ENCODE peak calls at places on chromosomes 13 and 19, in four cellular contexts. K, E, M and I are unnamed samples.

GRCh38 chr13:44422755-44423643 is 49.4 kb downstream of the SERP2 start:
- DNase-seq in E (no peak), M (no peak), K (no peak), I (no peak)

GRCh38 chr19:41774515-41774980 is 19.2 kb downstream of the CEACAM6 start:
- DNase-seq in E (no peak), K (no peak), M (peak; percentile 40), I (no peak)

GRCh38 chr13:43114504-43114903 is 91.1 kb downstream of the DNAJC15 start:
- DNase-seq in E (no peak), K (no peak), M (no peak), I (no peak)

GRCh38 chr13:94251801-94252200 is 227.7 kb downstream of the DCT start:
- DNase-seq in M (no peak), K (no peak), E (no peak), I (no peak)

GRCh38 chr19:13054605-13055212 is 47.9 kb downstream of the LYL1 start:
- DNase-seq in K (no peak), E (no peak), M (no peak), I (no peak)

GRCh38 chr19:8924283-8924682 is 85.9 kb downstream of the MUC16 start:
- DNase-seq in K (no peak), E (no peak), M (no peak), I (no peak)

GRCh38 chr13:75818181-75819110 is 182.3 kb downstream of the LMO7 start:
- DNase-seq in M (no peak), E (no peak), K (no peak), I (no peak)

GRCh38 chr13:99941086-99941485 is 30.5 kb downstream of the ZIC5 start:
- DNase-seq in E (no peak), K (no peak), M (no peak), I (no peak)

GRCh38 chr13:45298206-45298505 is 42.8 kb downstream of the TPT1 start:
- DNase-seq in E (no peak), M (no peak), K (no peak), I (no peak)

GRCh38 chr19:3545669-3546034 is 6.7 kb downstream of the TEKTIP1 start:
- DNase-seq in M (no peak), E (no peak), K (no peak), I (no peak)

GRCh38 chr19:40078377-40078776 is 12.4 kb downstream of the ZNF780A start:
- DNase-seq in K (no peak), M (no peak), E (no peak), I (no peak)

GRCh38 chr19:55490478-55491436 is 2.5 kb downstream of the SSC5D start:
- DNase-seq in K (no peak), M (no peak), E (peak; percentile 66), I (no peak)

GRCh38 chr19:39154626-39155100 is 29.1 kb downstream of the PAK4 start:
- DNase-seq in E (no peak), K (no peak), M (no peak), I (no peak)

GRCh38 chr13:44955421-44955820 is 33.9 kb downstream of the NUFIP1 start:
- DNase-seq in E (no peak), K (no peak), M (no peak), I (no peak)

GRCh38 chr13:40502236-40502635 is 164.2 kb downstream of the FOXO1 start:
- DNase-seq in K (no peak), M (no peak), E (no peak), I (no peak)

GRCh38 chr13:98556968-98557591 is 19.8 kb downstream of the STK24 start:
- DNase-seq in K (no peak), E (no peak), M (peak; percentile 60), I (no peak)

GRCh38 chr13:79692846-79693245 is 211.9 kb downstream of the NDFIP2 start:
- DNase-seq in K (no peak), E (no peak), M (no peak), I (no peak)

GRCh38 chr19:37817180-37817911 is 38.0 kb upstream of the ZNF573 start:
- DNase-seq in M (no peak), E (peak; percentile 86), K (no peak), I (no peak)

GRCh38 chr13:51825165-51825592 is 19.8 kb downstream of the TMEM272 start:
- DNase-seq in K (no peak), M (no peak), E (no peak), I (no peak)

GRCh38 chr19:39927524-39928356 is 6.7 kb downstream of the FCGBP start:
- DNase-seq in M (no peak), K (no peak), E (no peak), I (no peak)

GRCh38 chr19:439167-439900 is 21.5 kb downstream of the SHC2 start:
- DNase-seq in E (no peak), K (no peak), M (no peak), I (no peak)

GRCh38 chr13:97142452-97142851 is 79.7 kb upstream of the MBNL2 start:
- DNase-seq in K (no peak), M (no peak), E (no peak), I (no peak)

GRCh38 chr19:1810439-1811160 is 1.5 kb downstream of the ATP8B3 start:
- DNase-seq in E (no peak), M (no peak), K (no peak), I (no peak)

GRCh38 chr13:99265823-99266426 is 7.7 kb upstream of the GPR18 start:
- DNase-seq in E (no peak), M (no peak), K (no peak), I (no peak)

GRCh38 chr19:49663224-49663623 is 2.4 kb downstream of the IRF3 start:
- DNase-seq in E (no peak), K (no peak), M (no peak), I (no peak)

GRCh38 chr13:40668335-40668734 is 1.9 kb upstream of the FOXO1 start:
- DNase-seq in M (no peak), E (peak; percentile 58), K (no peak), I (no peak)

GRCh38 chr19:19120308-19121156 is 17.7 kb downstream of the TMEM161A start:
- DNase-seq in M (no peak), K (no peak), E (peak; percentile 79), I (peak; percentile 37)

GRCh38 chr13:109180905-109181425 is 551.6 kb downstream of the MYO16 start:
- DNase-seq in K (peak; percentile 87), E (no peak), M (no peak), I (peak; percentile 79)

GRCh38 chr19:47768604-47769003 is 9.9 kb upstream of the SELENOW start:
- DNase-seq in M (no peak), E (no peak), K (no peak), I (no peak)

GRCh38 chr19:50167314-50167721 is 4.2 kb upstream of the IZUMO2 start:
- DNase-seq in M (no peak), E (no peak), K (no peak), I (no peak)

GRCh38 chr19:55454787-55455243 is 6.6 kb downstream of the ISOC2 start:
- DNase-seq in E (no peak), K (no peak), M (no peak), I (no peak)

GRCh38 chr13:32501058-32501457 is 37.5 kb downstream of the N4BP2L2 start:
- DNase-seq in E (no peak), K (no peak), M (no peak), I (no peak)

GRCh38 chr19:7832781-7833180 is 2.8 kb downstream of the EVI5L start:
- DNase-seq in M (no peak), E (no peak), K (no peak), I (no peak)

GRCh38 chr19:37991841-37992248 is 84.8 kb downstream of the SIPA1L3 start:
- DNase-seq in M (no peak), K (no peak), E (no peak), I (no peak)

GRCh38 chr19:18507727-18508440 is 14.0 kb downstream of the ELL start:
- DNase-seq in M (no peak), K (no peak), E (no peak), I (no peak)

GRCh38 chr19:18051887-18052286 is 34.8 kb downstream of the IL12RB1 start:
- DNase-seq in E (peak; percentile 82), M (no peak), K (no peak), I (no peak)

GRCh38 chr19:37551123-37551993 is 43.2 kb downstream of the ZNF571 start:
- DNase-seq in M (peak; percentile 36), E (no peak), K (no peak), I (peak; percentile 34)

GRCh38 chr19:31284621-31285020 is 64.6 kb downstream of the TSHZ3 start:
- DNase-seq in E (no peak), M (no peak), K (no peak), I (no peak)
- H3K4me3 ChIP-seq in E (no peak overlapping the region), M (no peak overlapping the region), K (no peak overlapping the region), I (no peak overlapping the region)

DNA sequence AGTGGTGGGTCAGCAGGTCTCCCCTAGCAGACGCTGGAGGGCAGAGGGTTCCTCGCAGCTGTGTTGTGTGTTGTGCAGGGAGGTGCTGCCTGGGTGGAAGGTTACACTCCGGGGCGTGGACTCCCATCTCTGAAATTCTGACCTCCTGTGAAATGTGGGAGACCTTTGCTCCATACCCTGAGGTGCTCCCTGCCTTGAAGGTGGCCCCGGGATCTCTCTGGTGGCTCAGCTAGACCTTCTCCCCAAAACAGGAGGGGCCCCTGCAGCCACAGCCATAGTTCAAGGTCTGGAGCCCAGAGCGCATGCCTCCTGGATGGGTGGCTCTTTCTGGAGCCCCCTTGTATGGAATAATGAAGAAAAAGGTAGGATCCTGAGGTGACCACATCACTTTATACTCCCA is 70.2 kb downstream of the SOX1 start:
- DNase-seq in M (no peak), K (no peak), E (no peak), I (no peak)
- H3K4me3 ChIP-seq in M (no peak overlapping the region), K (no peak overlapping the region), E (no peak overlapping the region), I (no peak overlapping the region)

DNA sequence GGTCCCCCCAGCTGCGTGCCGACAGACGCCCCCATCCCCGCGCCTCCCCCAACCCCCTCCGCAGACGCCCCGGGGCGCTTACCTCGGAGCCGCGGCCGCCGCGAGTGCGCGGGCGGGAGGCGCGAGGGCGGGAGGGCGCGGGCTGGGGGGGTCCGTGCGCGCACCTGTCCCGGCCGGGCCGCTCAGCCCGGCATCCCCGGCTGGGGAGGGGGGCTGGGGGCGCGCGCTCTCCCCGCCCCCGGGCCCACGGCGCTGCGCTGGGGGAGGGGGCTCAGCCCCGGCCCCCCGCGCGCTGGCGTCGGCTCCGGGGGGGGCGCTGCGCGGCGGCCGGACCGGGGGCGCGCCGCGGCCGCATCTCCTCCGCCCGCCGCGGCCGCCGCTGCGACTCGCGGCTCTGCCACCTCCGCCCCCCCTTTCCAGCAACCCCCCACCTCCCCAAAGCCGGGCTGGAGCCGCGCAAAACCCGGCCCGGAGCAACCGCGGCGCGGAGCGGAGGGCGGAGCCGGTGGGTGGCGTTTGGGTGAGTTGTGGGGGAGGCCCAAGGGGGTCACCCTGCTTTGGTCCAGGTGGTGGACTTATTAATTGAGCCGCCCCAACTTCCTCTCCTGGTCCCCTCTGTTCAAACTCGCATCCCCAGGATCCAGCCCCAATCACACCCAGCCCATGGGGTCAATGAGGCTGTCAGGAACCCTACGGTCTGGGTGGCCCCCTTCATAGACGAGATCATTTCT is 22.1 kb upstream of the SEMA6B start:
- DNase-seq in M (no peak), E (no peak), K (no peak), I (no peak)
- H3K4me3 ChIP-seq in M (no peak overlapping the region), E (no peak overlapping the region), K (peak overlapping the region; percentile 47), I (peak overlapping the region; percentile 47)

GRCh38 chr13:41833201-41833600 is 127.7 kb downstream of the VWA8 start:
- DNase-seq in E (no peak), K (no peak), M (no peak), I (no peak)

GRCh38 chr13:41822560-41822959 is 138.3 kb downstream of the VWA8 start:
- DNase-seq in M (no peak), E (no peak), K (no peak), I (no peak)

GRCh38 chr13:41825691-41826090 is 135.2 kb downstream of the VWA8 start:
- DNase-seq in E (no peak), K (no peak), M (no peak), I (no peak)

GRCh38 chr13:41823486-41823885 is 137.4 kb downstream of the VWA8 start:
- DNase-seq in K (no peak), E (no peak), M (no peak), I (no peak)

GRCh38 chr13:41827507-41828213 is 133.2 kb downstream of the VWA8 start:
- DNase-seq in E (no peak), K (peak; percentile 88), M (no peak), I (peak; percentile 84)
- H3K4me3 ChIP-seq in E (no peak overlapping the region), K (no peak overlapping the region), M (no peak overlapping the region), I (no peak overlapping the region)